ENCODE peak calls at places on chromosomes 13 and 19, in seven cellular contexts. C is IMR-90, H is neural progenitor cell, B is ovary, P is pancreas, F is thoracic aorta, W is stomach. T is an unnamed sample. For H3K36me3, the result is how much of the 10 kb centered on the place peaks cover.

GRCh38 chr19:30221176-30221575 is 151.0 kb upstream of the ZNF536 start:
- DNase-seq in C (no peak), H (no peak), B (no peak), P (no peak), F (no peak), W (no peak), T (no peak)

GRCh38 chr19:11390359-11390758 is 6.2 kb upstream of the EPOR start:
- DNase-seq in C (no peak), H (no peak), B (no peak), P (no peak), F (no peak), W (no peak), T (no peak)

GRCh38 chr19:23946569-23946968 is 31.9 kb downstream of the ZNF726 start:
- DNase-seq in C (no peak), H (no peak), B (no peak), P (no peak), F (no peak), W (no peak), T (no peak)

GRCh38 chr19:19064811-19065745 is 1.3 kb downstream of the SLC25A42 start:
- DNase-seq in C (no peak), H (no peak), B (no peak), P (peak), F (no peak), W (no peak), T (peak)

GRCh38 chr19:47651691-47652090 is 42.8 kb downstream of the BICRA start:
- DNase-seq in C (no peak), H (no peak), B (no peak), P (peak), F (no peak), W (no peak), T (no peak)

GRCh38 chr19:46618670-46619231 is 6.1 kb downstream of the PTGIR start:
- DNase-seq in C (peak), H (no peak), B (no peak), P (peak), F (no peak), W (peak), T (peak)

GRCh38 chr19:18763674-18764590 is 27.2 kb downstream of the COMP start:
- DNase-seq in C (peak), H (no peak), B (no peak), P (peak), F (no peak), W (no peak), T (no peak)

GRCh38 chr13:98143601-98144500 is 957 bp downstream of the FARP1 start:
- DNase-seq in C (peak), H (peak), B (peak), P (peak), F (no peak), W (no peak), T (no peak)

GRCh38 chr13:50220938-50221337 is 205.7 kb downstream of the KCNRG start:
- DNase-seq in C (no peak), H (no peak), B (no peak), P (no peak), F (no peak), W (no peak), T (no peak)

GRCh38 chr19:35669974-35670373 is 3.7 kb downstream of the UPK1A start:
- DNase-seq in C (no peak), H (no peak), B (no peak), P (no peak), F (no peak), W (no peak), T (no peak)

GRCh38 chr19:39830406-39830805 is 3.6 kb downstream of the DYRK1B start:
- DNase-seq in C (no peak), H (no peak), B (no peak), P (peak), F (no peak), W (no peak), T (no peak)
- H3K27ac ChIP-seq in C (no peak), H (no peak), B (no peak), P (no peak), F (no peak), W (no peak), T (no peak)

GRCh38 chr13:39224841-39225240 is 186.6 kb downstream of the NHLRC3 start:
- DNase-seq in C (no peak), H (no peak), B (no peak), P (no peak), F (no peak), W (no peak), T (no peak)
- H3K36me3 ChIP-seq in C (under half), H (under half), B (under half), P (under half), F (under half), W (under half), T (under half)

DNA sequence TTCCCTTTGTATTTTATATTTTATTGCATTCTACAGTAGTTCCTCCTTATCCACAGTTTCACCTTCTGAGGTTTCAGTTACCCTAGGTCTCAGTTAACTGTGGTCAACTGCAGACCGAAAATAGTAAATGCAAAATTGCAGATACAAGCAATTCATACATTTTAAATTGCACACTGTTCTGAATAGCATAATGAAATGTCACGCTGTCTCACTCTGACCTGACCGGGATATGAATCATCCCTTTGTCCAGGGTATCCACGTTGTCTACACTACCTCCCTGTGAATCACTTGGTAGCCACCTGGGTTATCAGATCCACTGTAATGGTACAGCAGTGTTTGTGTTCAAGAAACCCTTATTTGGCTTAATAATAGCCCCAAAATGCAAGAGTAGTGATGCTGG is 325.0 kb downstream of the DNAJC15 start:
- DNase-seq in C (peak), H (no peak), B (no peak), P (no peak), F (no peak), W (no peak), T (no peak)
- H3K27ac ChIP-seq in C (no peak), H (no peak), B (no peak), P (no peak), F (no peak), W (no peak), T (no peak)

GRCh38 chr19:16952046-16952445 is 63.2 kb downstream of the F2RL3 start:
- DNase-seq in C (no peak), H (no peak), B (no peak), P (no peak), F (no peak), W (no peak), T (no peak)

GRCh38 chr19:16951529-16951928 is 62.7 kb downstream of the F2RL3 start:
- DNase-seq in C (peak), H (no peak), B (no peak), P (no peak), F (no peak), W (no peak), T (no peak)

GRCh38 chr19:16957855-16958254 is 68.8 kb downstream of the CPAMD8 start:
- DNase-seq in C (no peak), H (no peak), B (no peak), P (no peak), F (no peak), W (no peak), T (no peak)

GRCh38 chr19:16957151-16957662 is 68.4 kb downstream of the F2RL3 start:
- DNase-seq in C (no peak), H (no peak), B (no peak), P (no peak), F (no peak), W (no peak), T (no peak)
- H3K36me3 ChIP-seq in C (under half), H (under half), B (under half), P (under half), F (under half), W (under half), T (under half)

DNA sequence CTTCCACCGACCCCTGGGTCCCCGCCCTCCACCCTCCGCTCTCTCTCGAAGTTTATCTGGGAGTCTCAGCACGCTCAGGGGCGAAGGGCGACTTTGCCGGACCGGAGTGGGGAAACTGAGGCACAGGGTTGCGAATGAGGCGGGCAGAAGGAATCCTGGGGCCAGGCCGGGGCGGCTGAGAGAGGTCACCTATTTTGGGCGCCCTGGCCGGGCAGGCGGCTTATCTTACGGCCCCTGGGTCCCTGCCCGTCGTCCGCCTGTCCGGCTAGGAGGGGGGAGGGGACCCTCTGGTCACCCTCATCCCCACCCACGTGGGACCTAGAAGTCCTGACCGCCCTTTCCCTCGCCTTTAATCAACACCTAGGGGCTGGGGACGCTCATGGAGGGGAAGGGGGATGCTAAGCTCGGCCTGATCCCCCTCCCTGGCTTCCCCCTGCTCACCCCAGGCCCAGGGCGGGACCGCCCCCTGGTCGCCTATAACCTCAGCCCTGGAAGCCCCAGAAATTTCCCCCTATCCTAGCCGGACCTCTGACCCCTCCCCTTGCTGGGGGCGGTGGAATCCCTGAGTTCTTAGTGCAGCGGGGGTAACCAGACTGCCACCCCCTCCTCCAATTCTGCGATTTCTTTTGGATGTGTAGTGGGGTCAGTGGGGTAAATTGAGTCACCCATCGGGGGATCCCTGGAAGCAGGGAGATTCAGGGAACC is 556 bp downstream of the TRIP10 start:
- DNase-seq in C (no peak), H (peak), B (peak), P (peak), F (no peak), W (peak), T (peak)
- H3K27ac ChIP-seq in C (peak), H (no peak), B (peak), P (peak), F (peak), W (peak), T (peak)

GRCh38 chr19:2122251-2122650 is 25.5 kb downstream of the IZUMO4 start:
- DNase-seq in C (no peak), H (no peak), B (no peak), P (no peak), F (no peak), W (no peak), T (no peak)
- H3K36me3 ChIP-seq in C (half or more), H (under half), B (under half), P (under half), F (half or more), W (half or more), T (under half)

GRCh38 chr13:99686157-99686572 is 184.9 kb downstream of the TM9SF2 start:
- DNase-seq in C (peak), H (peak), B (no peak), P (peak), F (no peak), W (no peak), T (no peak)
- H3K27ac ChIP-seq in C (no peak), H (peak), B (no peak), P (no peak), F (no peak), W (no peak), T (peak)